ENCODE peak calls at places on chromosomes 7 and 10, in ten cellular contexts. One of them, this sample, is unnamed.
A peak's percentile ranks its signal among the peaks of the same experiment; 100 is the strongest.

GRCh38 chr7:81159402-81159801 is 240.6 kb upstream of the SEMA3C start:
- DNase-seq in epithelial cell of esophagus: peak; percentile 11
- DNase-seq in lower lobe of right lung: no peak
- DNase-seq in CD8-positive, alpha-beta T cell: no peak
- DNase-seq in Panc1: no peak
- DNase-seq in cardiac fibroblast: no peak
- DNase-seq in hepatocyte: no peak
- DNase-seq in colonic mucosa: no peak
- DNase-seq in breast epithelium: no peak
- DNase-seq in pancreas: no peak
- DNase-seq in this sample: no peak

GRCh38 chr7:111694376-111694775 is 132.1 kb upstream of the IMMP2L start:
- DNase-seq in epithelial cell of esophagus: peak; percentile 20
- DNase-seq in lower lobe of right lung: no peak
- DNase-seq in CD8-positive, alpha-beta T cell: no peak
- DNase-seq in Panc1: no peak
- DNase-seq in cardiac fibroblast: no peak
- DNase-seq in hepatocyte: no peak
- DNase-seq in colonic mucosa: no peak
- DNase-seq in breast epithelium: no peak
- DNase-seq in pancreas: no peak
- DNase-seq in this sample: no peak

GRCh38 chr7:119256446-119257131 is 1016.4 kb upstream of the KCND2 start:
- DNase-seq in epithelial cell of esophagus: peak; percentile 19
- DNase-seq in lower lobe of right lung: no peak
- DNase-seq in CD8-positive, alpha-beta T cell: no peak
- DNase-seq in Panc1: no peak
- DNase-seq in cardiac fibroblast: no peak
- DNase-seq in hepatocyte: no peak
- DNase-seq in colonic mucosa: no peak
- DNase-seq in breast epithelium: no peak
- DNase-seq in pancreas: no peak
- DNase-seq in this sample: no peak

GRCh38 chr10:132579027-132579859 is 41.7 kb downstream of the INPP5A start:
- DNase-seq in epithelial cell of esophagus: no peak
- DNase-seq in lower lobe of right lung: no peak
- DNase-seq in CD8-positive, alpha-beta T cell: peak; percentile 27
- DNase-seq in Panc1: no peak
- DNase-seq in cardiac fibroblast: no peak
- DNase-seq in hepatocyte: no peak
- DNase-seq in colonic mucosa: no peak
- DNase-seq in breast epithelium: no peak
- DNase-seq in pancreas: no peak
- DNase-seq in this sample: no peak

GRCh38 chr10:132408823-132409666 is 12.0 kb downstream of the PWWP2B start:
- DNase-seq in epithelial cell of esophagus: no peak
- DNase-seq in lower lobe of right lung: peak; percentile 86
- DNase-seq in CD8-positive, alpha-beta T cell: no peak
- DNase-seq in Panc1: no peak
- DNase-seq in cardiac fibroblast: no peak
- DNase-seq in hepatocyte: no peak
- DNase-seq in colonic mucosa: peak; percentile 85
- DNase-seq in breast epithelium: peak; percentile 87
- DNase-seq in pancreas: peak; percentile 85
- DNase-seq in this sample: no peak

GRCh38 chr10:35606423-35606822 is 1.3 kb downstream of the GJD4 start:
- DNase-seq in epithelial cell of esophagus: no peak
- DNase-seq in lower lobe of right lung: no peak
- DNase-seq in CD8-positive, alpha-beta T cell: no peak
- DNase-seq in Panc1: no peak
- DNase-seq in cardiac fibroblast: peak; percentile 37
- DNase-seq in hepatocyte: no peak
- DNase-seq in colonic mucosa: no peak
- DNase-seq in breast epithelium: no peak
- DNase-seq in pancreas: no peak
- DNase-seq in this sample: peak; percentile 40

GRCh38 chr10:36344240-36344639 is 702.1 kb upstream of the FZD8 start:
- DNase-seq in epithelial cell of esophagus: no peak
- DNase-seq in lower lobe of right lung: no peak
- DNase-seq in CD8-positive, alpha-beta T cell: no peak
- DNase-seq in Panc1: no peak
- DNase-seq in cardiac fibroblast: no peak
- DNase-seq in hepatocyte: no peak
- DNase-seq in colonic mucosa: no peak
- DNase-seq in breast epithelium: no peak
- DNase-seq in pancreas: no peak
- DNase-seq in this sample: no peak

GRCh38 chr7:114931656-114932011 is 9.7 kb downstream of the MDFIC start:
- DNase-seq in epithelial cell of esophagus: no peak
- DNase-seq in lower lobe of right lung: no peak
- DNase-seq in CD8-positive, alpha-beta T cell: peak; percentile 24
- DNase-seq in Panc1: no peak
- DNase-seq in cardiac fibroblast: no peak
- DNase-seq in hepatocyte: no peak
- DNase-seq in colonic mucosa: no peak
- DNase-seq in breast epithelium: no peak
- DNase-seq in pancreas: no peak
- DNase-seq in this sample: no peak

GRCh38 chr7:158317238-158318205 is 270.1 kb downstream of the PTPRN2 start:
- DNase-seq in epithelial cell of esophagus: no peak
- DNase-seq in lower lobe of right lung: no peak
- DNase-seq in CD8-positive, alpha-beta T cell: no peak
- DNase-seq in Panc1: no peak
- DNase-seq in cardiac fibroblast: no peak
- DNase-seq in hepatocyte: peak; percentile 59
- DNase-seq in colonic mucosa: no peak
- DNase-seq in breast epithelium: no peak
- DNase-seq in pancreas: no peak
- DNase-seq in this sample: no peak

GRCh38 chr10:60314306-60314940 is 75.3 kb downstream of the ANK3 start:
- DNase-seq in epithelial cell of esophagus: peak; percentile 73
- DNase-seq in lower lobe of right lung: no peak
- DNase-seq in CD8-positive, alpha-beta T cell: no peak
- DNase-seq in Panc1: no peak
- DNase-seq in cardiac fibroblast: peak; percentile 73
- DNase-seq in hepatocyte: peak; percentile 31
- DNase-seq in colonic mucosa: peak; percentile 21
- DNase-seq in breast epithelium: no peak
- DNase-seq in pancreas: no peak
- DNase-seq in this sample: peak; percentile 78

GRCh38 chr7:113283861-113284260 is 165.5 kb upstream of the SMIM30 start:
- DNase-seq in epithelial cell of esophagus: no peak
- DNase-seq in lower lobe of right lung: no peak
- DNase-seq in CD8-positive, alpha-beta T cell: no peak
- DNase-seq in Panc1: no peak
- DNase-seq in cardiac fibroblast: peak; percentile 16
- DNase-seq in hepatocyte: no peak
- DNase-seq in colonic mucosa: no peak
- DNase-seq in breast epithelium: no peak
- DNase-seq in pancreas: no peak
- DNase-seq in this sample: peak; percentile 33

GRCh38 chr7:74083928-74084721 is 521 bp downstream of the LIMK1 start:
- DNase-seq in epithelial cell of esophagus: peak; percentile 37
- DNase-seq in lower lobe of right lung: peak; percentile 64
- DNase-seq in CD8-positive, alpha-beta T cell: peak; percentile 23
- DNase-seq in Panc1: no peak
- DNase-seq in cardiac fibroblast: peak; percentile 50
- DNase-seq in hepatocyte: peak; percentile 67
- DNase-seq in colonic mucosa: peak; percentile 63
- DNase-seq in breast epithelium: no peak
- DNase-seq in pancreas: peak; percentile 65
- DNase-seq in this sample: peak; percentile 48

GRCh38 chr7:98323597-98324322 is 42.3 kb downstream of the BRI3 start:
- DNase-seq in epithelial cell of esophagus: no peak
- DNase-seq in lower lobe of right lung: no peak
- DNase-seq in CD8-positive, alpha-beta T cell: no peak
- DNase-seq in Panc1: no peak
- DNase-seq in cardiac fibroblast: peak; percentile 35
- DNase-seq in hepatocyte: no peak
- DNase-seq in colonic mucosa: no peak
- DNase-seq in breast epithelium: no peak
- DNase-seq in pancreas: no peak
- DNase-seq in this sample: peak; percentile 26

DNA sequence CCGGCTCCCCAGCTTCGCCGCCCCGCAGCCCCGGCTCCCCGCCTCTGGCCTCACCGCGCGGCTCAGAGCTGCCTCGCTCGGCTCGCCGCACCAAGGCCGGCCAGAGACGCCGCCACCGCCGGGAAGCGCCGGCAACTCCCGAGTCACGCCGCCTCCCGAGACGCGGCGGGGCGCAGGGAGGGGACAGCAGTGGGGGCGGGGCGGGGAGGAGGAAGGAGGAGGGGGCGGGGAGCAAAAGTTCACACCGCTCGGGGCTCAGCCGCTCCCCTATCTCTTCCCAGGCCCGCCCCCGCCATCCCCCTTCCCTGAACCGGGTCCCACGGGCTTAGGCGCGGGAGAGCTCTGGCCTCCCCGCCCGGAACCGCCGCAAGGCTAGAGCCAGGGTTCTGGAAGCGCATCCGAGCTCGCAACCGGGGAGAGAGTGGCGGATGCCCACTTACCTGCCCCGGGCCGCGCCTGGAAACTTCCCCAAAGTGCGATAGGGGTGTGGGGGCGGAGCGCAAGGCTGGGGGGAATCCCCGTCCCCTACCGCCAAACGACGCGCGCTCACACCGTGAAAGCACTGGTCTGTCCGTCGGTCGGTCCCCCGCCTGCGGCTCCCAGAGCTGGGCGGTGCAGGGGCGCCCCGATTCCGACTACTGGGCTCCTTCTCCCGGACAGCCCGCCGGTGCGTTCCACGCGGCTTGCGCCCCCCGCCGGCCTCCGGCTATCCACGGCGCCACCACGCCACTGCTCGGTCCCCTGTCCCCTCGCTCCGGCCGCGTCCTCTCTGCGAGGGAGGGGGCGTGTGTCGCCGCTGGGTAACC is 925 bp downstream of the CHST15 start:
- DNase-seq in epithelial cell of esophagus: peak; percentile 65
- DNase-seq in lower lobe of right lung: peak; percentile 85
- DNase-seq in CD8-positive, alpha-beta T cell: no peak
- DNase-seq in Panc1: no peak
- DNase-seq in cardiac fibroblast: peak; percentile 47
- DNase-seq in hepatocyte: peak; percentile 68
- DNase-seq in colonic mucosa: peak; percentile 57
- DNase-seq in breast epithelium: no peak
- DNase-seq in pancreas: peak; percentile 73
- DNase-seq in this sample: no peak
- H3K4me3 ChIP-seq in epithelial cell of esophagus: peak overlapping the region; percentile 66
- H3K4me3 ChIP-seq in lower lobe of right lung: peak overlapping the region; percentile 70
- H3K4me3 ChIP-seq in CD8-positive, alpha-beta T cell: no peak overlapping the region
- H3K4me3 ChIP-seq in Panc1: peak overlapping the region; percentile 64
- H3K4me3 ChIP-seq in cardiac fibroblast: peak overlapping the region; percentile 48
- H3K4me3 ChIP-seq in hepatocyte: peak overlapping the region; percentile 82
- H3K4me3 ChIP-seq in colonic mucosa: peak overlapping the region; percentile 23
- H3K4me3 ChIP-seq in breast epithelium: peak overlapping the region; percentile 56
- H3K4me3 ChIP-seq in pancreas: peak overlapping the region; percentile 54
- H3K4me3 ChIP-seq in this sample: peak overlapping the region; percentile 47

DNA sequence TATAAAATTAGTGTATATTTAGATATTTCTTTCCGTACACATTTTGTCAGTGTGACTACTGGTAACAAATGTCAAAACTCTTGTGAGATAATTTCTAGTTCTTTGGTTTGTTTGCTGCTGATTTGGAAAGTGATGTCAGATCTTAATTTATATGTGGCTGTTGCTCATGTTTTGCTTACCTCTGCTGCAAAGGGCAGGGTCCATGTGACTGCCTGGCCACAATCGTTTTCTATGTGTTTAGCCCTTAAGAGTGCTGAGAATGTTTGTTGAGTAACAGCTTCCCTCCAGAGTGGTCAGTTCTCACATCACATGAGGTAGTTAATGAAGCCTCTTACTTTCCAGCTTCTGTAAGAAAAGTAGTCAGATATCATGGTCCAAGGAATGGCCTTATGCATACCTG is 4.2 kb downstream of the NRBF2 start:
- DNase-seq in epithelial cell of esophagus: no peak
- DNase-seq in lower lobe of right lung: no peak
- DNase-seq in CD8-positive, alpha-beta T cell: no peak
- DNase-seq in Panc1: no peak
- DNase-seq in cardiac fibroblast: peak; percentile 59
- DNase-seq in hepatocyte: peak; percentile 51
- DNase-seq in colonic mucosa: no peak
- DNase-seq in breast epithelium: no peak
- DNase-seq in pancreas: no peak
- DNase-seq in this sample: peak; percentile 60
- H3K4me3 ChIP-seq in epithelial cell of esophagus: no peak overlapping the region
- H3K4me3 ChIP-seq in lower lobe of right lung: no peak overlapping the region
- H3K4me3 ChIP-seq in CD8-positive, alpha-beta T cell: no peak overlapping the region
- H3K4me3 ChIP-seq in Panc1: no peak overlapping the region
- H3K4me3 ChIP-seq in cardiac fibroblast: no peak overlapping the region
- H3K4me3 ChIP-seq in hepatocyte: no peak overlapping the region
- H3K4me3 ChIP-seq in colonic mucosa: no peak overlapping the region
- H3K4me3 ChIP-seq in breast epithelium: no peak overlapping the region
- H3K4me3 ChIP-seq in pancreas: no peak overlapping the region
- H3K4me3 ChIP-seq in this sample: no peak overlapping the region

DNA sequence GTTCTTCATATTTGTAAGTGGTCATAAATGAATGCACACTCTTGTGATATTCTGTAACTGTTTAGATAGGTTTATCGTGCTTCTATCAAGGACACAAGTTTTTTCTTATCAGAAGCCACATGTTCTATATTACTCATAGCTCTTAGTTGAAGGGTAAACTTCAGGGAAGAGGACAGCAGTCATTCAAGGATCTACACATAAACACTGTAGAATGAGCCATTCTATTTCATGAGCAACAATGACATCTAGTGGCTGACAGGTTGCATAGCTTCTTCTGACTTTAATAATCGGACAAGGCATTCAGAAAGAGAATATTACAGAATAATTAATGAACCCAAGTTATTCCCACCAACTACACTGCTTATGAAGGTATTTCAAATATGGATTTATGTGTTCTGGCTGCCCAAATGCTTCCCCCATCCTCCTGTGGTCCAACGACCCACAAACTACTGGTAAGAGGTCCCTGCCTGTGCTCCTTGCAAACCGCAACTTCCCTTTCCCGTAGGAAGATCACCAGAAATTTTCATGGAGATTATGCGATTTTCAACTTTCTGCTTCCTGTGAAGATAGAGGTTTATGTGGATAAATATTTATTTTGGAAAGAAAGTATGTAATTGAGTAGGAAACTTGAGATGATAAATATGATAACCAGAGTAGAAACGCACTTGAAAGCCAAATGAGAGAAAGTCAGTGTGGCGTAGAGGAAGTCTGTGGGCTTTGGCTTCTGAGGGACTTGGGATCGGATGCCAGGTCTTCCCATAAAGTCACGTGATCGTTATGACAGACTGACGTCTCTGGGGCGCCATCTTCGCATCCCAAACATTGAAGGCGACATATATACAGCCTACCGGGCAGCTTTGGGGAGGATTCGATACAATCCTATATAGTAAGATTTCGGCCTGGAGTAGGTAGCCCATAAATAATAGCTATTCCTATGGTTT is 16.7 kb upstream of the ABCB5 start:
- DNase-seq in epithelial cell of esophagus: peak; percentile 81
- DNase-seq in lower lobe of right lung: no peak
- DNase-seq in CD8-positive, alpha-beta T cell: no peak
- DNase-seq in Panc1: peak; percentile 67
- DNase-seq in cardiac fibroblast: peak; percentile 76
- DNase-seq in hepatocyte: peak; percentile 73
- DNase-seq in colonic mucosa: no peak
- DNase-seq in breast epithelium: no peak
- DNase-seq in pancreas: no peak
- DNase-seq in this sample: peak; percentile 83
- H3K4me3 ChIP-seq in epithelial cell of esophagus: no peak overlapping the region
- H3K4me3 ChIP-seq in lower lobe of right lung: no peak overlapping the region
- H3K4me3 ChIP-seq in CD8-positive, alpha-beta T cell: no peak overlapping the region
- H3K4me3 ChIP-seq in Panc1: no peak overlapping the region
- H3K4me3 ChIP-seq in cardiac fibroblast: peak overlapping the region; percentile 33
- H3K4me3 ChIP-seq in hepatocyte: no peak overlapping the region
- H3K4me3 ChIP-seq in colonic mucosa: no peak overlapping the region
- H3K4me3 ChIP-seq in breast epithelium: no peak overlapping the region
- H3K4me3 ChIP-seq in pancreas: no peak overlapping the region
- H3K4me3 ChIP-seq in this sample: no peak overlapping the region

GRCh38 chr10:23439452-23439919 is 611 bp downstream of the OTUD1 start:
- DNase-seq in epithelial cell of esophagus: peak; percentile 30
- DNase-seq in lower lobe of right lung: no peak
- DNase-seq in CD8-positive, alpha-beta T cell: no peak
- DNase-seq in Panc1: no peak
- DNase-seq in cardiac fibroblast: peak; percentile 27
- DNase-seq in hepatocyte: no peak
- DNase-seq in colonic mucosa: no peak
- DNase-seq in breast epithelium: no peak
- DNase-seq in pancreas: no peak
- DNase-seq in this sample: peak; percentile 11
- H3K4me3 ChIP-seq in epithelial cell of esophagus: peak overlapping the region; percentile 79
- H3K4me3 ChIP-seq in lower lobe of right lung: peak overlapping the region; percentile 77
- H3K4me3 ChIP-seq in CD8-positive, alpha-beta T cell: peak overlapping the region; percentile 73
- H3K4me3 ChIP-seq in Panc1: peak overlapping the region; percentile 58
- H3K4me3 ChIP-seq in cardiac fibroblast: peak overlapping the region; percentile 54
- H3K4me3 ChIP-seq in hepatocyte: peak overlapping the region; percentile 93
- H3K4me3 ChIP-seq in colonic mucosa: peak overlapping the region; percentile 90
- H3K4me3 ChIP-seq in breast epithelium: peak overlapping the region; percentile 89
- H3K4me3 ChIP-seq in pancreas: peak overlapping the region; percentile 86
- H3K4me3 ChIP-seq in this sample: peak overlapping the region; percentile 66

This sample was measured in fibroblast of pulmonary artery.